ENCODE peak calls at places on chromosome 22, in ten cellular contexts. C is activated CD4-positive, alpha-beta T cell treated with anti-CD3 and anti-CD28 coated beads for 24 hours; W is small intestine; O is mucosa of gallbladder; G is fibroblast of villous mesenchyme; V is cardiac fibroblast; D is fibroblast of lung; Z is GM23338; M is T-helper 22 cell; U is kidney tubule cell. Y is an unnamed sample.

GRCh38 chr22:19546680-19547079 is 22.5 kb upstream of the CLDN5 start:
- DNase-seq in C (no peak), W (no peak), O (no peak), G (no peak), V (no peak), D (no peak), Z (no peak), M (no peak), U (no peak), Y (no peak)

GRCh38 chr22:49024775-49025440 is 802.8 kb downstream of the BRD1 start:
- DNase-seq in C (no peak), W (no peak), O (no peak), G (no peak), V (no peak), D (no peak), Z (no peak), M (no peak), U (no peak), Y (no peak)

GRCh38 chr22:25120761-25121212 is 78.9 kb upstream of the CRYBB3 start:
- DNase-seq in C (no peak), W (peak; percentile 41), O (peak; percentile 69), G (peak; percentile 3), V (no peak), D (no peak), Z (no peak), M (no peak), U (peak; percentile 75), Y (no peak)

GRCh38 chr22:40387758-40388157 is 17.4 kb downstream of the SGSM3 start:
- DNase-seq in C (no peak), W (peak; percentile 91), O (peak; percentile 80), G (no peak), V (no peak), D (no peak), Z (no peak), M (no peak), U (peak; percentile 38), Y (no peak)

GRCh38 chr22:40637181-40638150 is 947 bp upstream of the MRTFA start:
- DNase-seq in C (peak; percentile 36), W (peak; percentile 62), O (no peak), G (no peak), V (no peak), D (no peak), Z (peak; percentile 37), M (peak; percentile 35), U (peak; percentile 70), Y (peak; percentile 19)

GRCh38 chr22:20203142-20204099 is 52.6 kb upstream of the CCDC188 start:
- DNase-seq in C (no peak), W (peak; percentile 98), O (peak; percentile 82), G (peak; percentile 24), V (no peak), D (peak; percentile 36), Z (peak; percentile 63), M (no peak), U (peak; percentile 78), Y (peak; percentile 61)

GRCh38 chr22:48832592-48832991 is 995.1 kb downstream of the BRD1 start:
- DNase-seq in C (no peak), W (no peak), O (no peak), G (no peak), V (no peak), D (no peak), Z (no peak), M (no peak), U (no peak), Y (no peak)

GRCh38 chr22:19889951-19890350 is 35.3 kb upstream of the GNB1L start:
- DNase-seq in C (no peak), W (no peak), O (no peak), G (no peak), V (no peak), D (no peak), Z (no peak), M (no peak), U (no peak), Y (no peak)

GRCh38 chr22:46574993-46575914 is 37.8 kb upstream of the CELSR1 start:
- DNase-seq in C (no peak), W (peak; percentile 90), O (peak; percentile 62), G (no peak), V (no peak), D (no peak), Z (peak; percentile 41), M (no peak), U (peak; percentile 63), Y (peak; percentile 37)

GRCh38 chr22:29520851-29521250 is 32.7 kb downstream of the THOC5 start:
- DNase-seq in C (no peak), W (no peak), O (no peak), G (peak; percentile 63), V (peak; percentile 81), D (peak; percentile 21), Z (no peak), M (no peak), U (peak; percentile 26), Y (no peak)

GRCh38 chr22:45268958-45269844 is 15.5 kb upstream of the UPK3A start:
- DNase-seq in C (peak; percentile 82), W (peak; percentile 74), O (peak; percentile 84), G (peak; percentile 77), V (peak; percentile 59), D (peak; percentile 72), Z (peak; percentile 88), M (peak; percentile 75), U (peak; percentile 72), Y (peak; percentile 91)

GRCh38 chr22:44898236-44898635 is 111.6 kb downstream of the PHF21B start:
- DNase-seq in C (no peak), W (no peak), O (no peak), G (no peak), V (no peak), D (no peak), Z (no peak), M (no peak), U (no peak), Y (no peak)

Y was measured in WTC11.